ENCODE peak calls at places on chromosomes 16 and 17, in six cellular contexts. P is H1, H is GM12891, T is GM12878, L is K562, B is HepG2. X is an unnamed sample.

GRCh38 chr17:37476431-37477130 is 13.1 kb upstream of the DUSP14 start:
- DNase-seq in H (no peak), P (no peak), T (no peak), B (peak), L (no peak), X (no peak)

GRCh38 chr17:67528751-67529436 is 151.8 kb downstream of the PITPNC1 start:
- DNase-seq in B (peak), H (no peak), T (no peak), L (no peak), P (peak), X (no peak)

GRCh38 chr17:7932949-7933348 is 943 bp downstream of the CNTROB start:
- DNase-seq in B (peak), H (no peak), P (peak), L (peak), T (no peak), X (peak)

GRCh38 chr17:236641-237405 is 55.4 kb upstream of the DOC2B start:
- DNase-seq in H (no peak), B (no peak), L (no peak), P (peak), T (no peak), X (no peak)

GRCh38 chr17:83024205-83024971 is 55.0 kb upstream of the METRNL start:
- DNase-seq in L (no peak), P (no peak), H (no peak), B (no peak), T (no peak), X (no peak)

GRCh38 chr17:59830007-59830630 is 62.6 kb downstream of the TUBD1 start:
- DNase-seq in H (no peak), T (no peak), B (no peak), P (no peak), L (no peak), X (no peak)

GRCh38 chr17:48499248-48499647 is 31.6 kb downstream of the HOXB1 start:
- DNase-seq in H (no peak), L (no peak), P (no peak), T (no peak), B (no peak), X (no peak)

GRCh38 chr16:76768948-76769347 is 422.0 kb upstream of the MON1B start:
- DNase-seq in T (no peak), B (no peak), P (no peak), H (no peak), L (no peak), X (no peak)

GRCh38 chr16:59632266-59632855 is 898.2 kb upstream of the GOT2 start:
- DNase-seq in L (no peak), T (no peak), B (no peak), H (no peak), P (no peak), X (no peak)

GRCh38 chr16:30394603-30395154 is 541 bp upstream of the ZNF48 start:
- DNase-seq in L (no peak), B (no peak), H (no peak), P (no peak), T (no peak), X (no peak)

GRCh38 chr16:79519448-79519847 is 81.1 kb downstream of the MAF start:
- DNase-seq in T (no peak), H (no peak), L (no peak), B (no peak), P (no peak), X (no peak)

GRCh38 chr17:74493381-74493833 is 27.0 kb downstream of the CD300A start:
- DNase-seq in B (peak), T (peak), H (peak), P (peak), L (peak), X (peak)

GRCh38 chr17:48718781-48719641 is 3.3 kb downstream of the PRAC1 start:
- DNase-seq in B (no peak), L (no peak), H (no peak), T (no peak), P (peak), X (no peak)

GRCh38 chr17:79651266-79651665 is 40.4 kb upstream of the RBFOX3 start:
- DNase-seq in P (peak), H (no peak), L (no peak), B (no peak), T (no peak), X (no peak)

GRCh38 chr16:16086653-16087446 is 136.4 kb downstream of the ABCC6 start:
- DNase-seq in T (no peak), L (no peak), H (no peak), B (no peak), P (no peak), X (no peak)

GRCh38 chr16:88690341-88691128 is 4.2 kb upstream of the SNAI3 start:
- DNase-seq in L (no peak), P (no peak), H (no peak), B (no peak), T (no peak), X (no peak)

GRCh38 chr17:68288375-68288774 is 2.6 kb downstream of the SLC16A6 start:
- DNase-seq in P (no peak), B (no peak), L (no peak), H (peak), T (peak), X (peak)

GRCh38 chr16:79599837-79600635 is 501 bp downstream of the MAF start:
- DNase-seq in H (peak), B (no peak), P (peak), T (no peak), L (peak), X (no peak)

GRCh38 chr17:47615766-47616424 is 33.8 kb upstream of the KPNB1 start:
- DNase-seq in P (no peak), L (peak), B (peak), H (no peak), T (peak), X (no peak)

GRCh38 chr16:58025351-58026138 is at the start of gene MMP15:
- DNase-seq in L (peak), H (peak), T (no peak), B (peak), P (peak), X (peak)

GRCh38 chr17:78817123-78817522 is 23.5 kb downstream of the USP36 start:
- DNase-seq in L (no peak), P (no peak), T (no peak), H (no peak), B (no peak), X (no peak)

GRCh38 chr17:71959129-71959528 is 161.7 kb upstream of the SOX9 start:
- DNase-seq in B (peak), T (peak), P (no peak), L (no peak), H (no peak), X (no peak)

GRCh38 chr17:70947636-70948565 is 778.6 kb downstream of the KCNJ2 start:
- DNase-seq in P (no peak), T (no peak), H (no peak), B (no peak), L (no peak), X (no peak)

GRCh38 chr17:2721603-2722002 is 10.0 kb upstream of the CLUH start:
- DNase-seq in L (no peak), B (no peak), P (no peak), T (no peak), H (no peak), X (no peak)

GRCh38 chr17:80859004-80859941 is 132.4 kb upstream of the CHMP6 start:
- DNase-seq in L (no peak), T (no peak), B (no peak), P (no peak), H (no peak), X (no peak)

GRCh38 chr16:14462811-14463210 is 167.2 kb downstream of the PARN start:
- DNase-seq in B (no peak), T (no peak), H (no peak), L (no peak), P (no peak), X (no peak)

GRCh38 chr16:4694664-4695451 is 1.5 kb downstream of the NUDT16L1 start:
- DNase-seq in B (no peak), P (no peak), L (no peak), T (no peak), H (no peak), X (no peak)

GRCh38 chr17:33667052-33667509 is 374.0 kb upstream of the ASIC2 start:
- DNase-seq in B (no peak), T (peak), L (peak), H (no peak), P (no peak), X (peak)

GRCh38 chr17:52744179-52744578 is 585.7 kb upstream of the CA10 start:
- DNase-seq in H (no peak), B (no peak), L (no peak), P (no peak), T (no peak), X (no peak)

GRCh38 chr17:39517224-39517623 is 55.9 kb downstream of the CDK12 start:
- DNase-seq in T (no peak), B (no peak), P (no peak), H (no peak), L (no peak), X (no peak)

GRCh38 chr16:46573008-46573833 is 48.0 kb downstream of the SHCBP1 start:
- DNase-seq in P (no peak), T (no peak), L (peak), H (no peak), B (peak), X (no peak)

GRCh38 chr17:36697907-36698526 is 96.6 kb downstream of the MRM1 start:
- DNase-seq in T (no peak), P (no peak), B (no peak), H (no peak), L (peak), X (no peak)

GRCh38 chr16:21156767-21157467 is 1.6 kb upstream of the LDAF1 start:
- DNase-seq in B (peak), T (no peak), P (peak), H (peak), L (peak), X (peak)

DNA sequence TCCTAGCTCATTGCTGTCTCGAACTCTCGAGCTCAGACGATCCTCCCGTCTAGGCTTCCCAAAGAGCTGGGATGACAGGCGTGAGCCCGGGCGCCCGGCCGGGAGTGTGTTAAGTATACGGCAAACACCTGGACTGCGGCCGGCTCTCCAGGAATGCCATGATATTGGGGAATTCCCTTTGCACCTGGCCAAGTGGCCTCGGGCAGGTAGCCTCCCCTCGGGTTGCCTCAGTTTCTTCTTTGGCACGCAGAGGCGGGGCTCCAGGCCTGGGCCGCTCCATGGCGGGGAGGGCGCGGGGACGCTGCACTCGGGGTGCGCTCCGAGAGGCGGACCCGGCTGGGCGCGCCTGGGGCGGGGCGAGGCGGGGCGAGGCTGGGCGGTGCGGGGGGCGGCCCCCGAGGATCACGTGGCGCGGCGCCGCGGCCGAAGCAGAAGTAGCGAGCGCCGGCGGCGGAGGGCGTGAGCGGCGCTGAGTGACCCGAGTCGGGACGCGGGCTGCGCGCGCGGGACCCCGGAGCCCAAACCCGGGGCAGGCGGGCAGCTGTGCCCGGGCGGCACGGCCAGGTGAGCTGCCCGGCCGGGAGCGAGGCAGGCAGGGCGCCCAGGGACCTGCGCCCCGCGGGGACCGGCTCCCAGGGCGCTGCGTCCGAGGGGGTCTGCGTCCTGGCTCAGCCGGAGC is at the start of gene PLCG2:
- DNase-seq in L (peak), T (no peak), H (peak), B (no peak), P (peak), X (peak)
- TF ChIP-seq POLR2A in L (no peak), T (peak), H (peak), B (no peak), P (no peak), X (peak)

GRCh38 chr16:10927497-10928112 is 14.7 kb downstream of the DEXI start:
- DNase-seq in L (no peak), T (no peak), H (no peak), P (no peak), B (no peak), X (no peak)

GRCh38 chr16:10931133-10931532 is 11.1 kb downstream of the DEXI start:
- DNase-seq in B (no peak), P (no peak), L (no peak), H (no peak), T (no peak), X (no peak)

GRCh38 chr16:10931977-10932632 is 10.2 kb downstream of the DEXI start:
- DNase-seq in H (no peak), T (no peak), P (no peak), L (no peak), B (no peak), X (no peak)

GRCh38 chr16:10930755-10931093 is 11.5 kb downstream of the DEXI start:
- DNase-seq in P (no peak), T (no peak), L (no peak), H (no peak), B (no peak), X (no peak)

DNA sequence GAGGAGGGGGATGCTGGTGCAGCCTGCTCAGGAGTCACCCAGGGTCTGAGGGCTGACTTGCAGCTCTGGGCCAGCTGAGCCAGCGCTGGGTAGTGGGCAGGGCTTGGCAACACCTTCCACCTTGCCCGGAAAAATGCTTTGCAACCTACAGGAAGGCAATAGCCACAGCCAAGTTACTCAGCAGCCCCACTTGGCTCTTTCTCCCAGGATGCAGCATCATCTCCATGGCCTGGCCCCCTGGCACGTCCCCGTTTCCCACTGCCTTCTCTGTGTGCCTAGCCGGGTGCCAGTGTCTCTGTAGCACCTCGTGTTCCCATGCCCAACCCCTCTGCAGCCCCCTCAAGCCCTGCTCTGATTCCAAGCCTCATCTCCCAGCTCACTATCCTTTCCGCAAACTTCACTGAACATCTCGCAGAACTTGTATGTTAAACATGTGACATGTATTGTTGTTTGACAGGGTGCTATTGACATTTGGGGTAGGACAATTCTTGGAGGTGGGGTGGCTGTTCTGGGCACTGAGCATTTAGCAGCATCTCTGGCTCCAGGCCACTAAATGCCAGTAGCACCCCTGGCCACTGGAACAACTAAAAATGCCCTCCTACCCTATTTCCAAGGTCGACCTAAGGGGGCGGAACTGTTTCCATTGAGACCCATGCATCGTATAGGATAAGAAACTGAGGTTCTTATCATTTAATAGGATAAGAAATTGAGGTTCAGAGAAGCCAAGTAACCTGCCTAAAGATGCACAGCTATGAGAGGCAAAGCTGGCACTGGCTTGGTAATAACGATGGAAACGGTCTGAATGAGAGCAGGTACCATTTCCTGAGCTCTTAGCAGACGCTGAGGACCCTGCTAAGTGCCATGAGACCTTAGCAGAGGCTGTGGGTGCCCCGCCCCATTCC is 12.2 kb downstream of the DEXI start:
- DNase-seq in T (no peak), B (no peak), H (no peak), L (no peak), P (no peak), X (no peak)
- TF ChIP-seq POLR2AphosphoS5 in T (peak), B (no peak), H (peak), L (no peak), P (no peak), X (peak)

GRCh38 chr16:67927131-67927941 is 4.3 kb downstream of the CTRL start:
- DNase-seq in B (no peak), P (no peak), T (no peak), H (no peak), L (no peak), X (no peak)
- TF ChIP-seq TAF1 in B (no peak), P (no peak), T (no peak), H (no peak), L (no peak), X (no peak)

GRCh38 chr17:4739122-4740024 is at the start of the genes CXCL16 and ZMYND15:
- DNase-seq in T (no peak), B (no peak), P (peak), H (peak), L (peak), X (peak)
- TF ChIP-seq POLR2A in T (no peak), B (no peak), P (no peak), H (no peak), L (no peak), X (no peak)

DNA sequence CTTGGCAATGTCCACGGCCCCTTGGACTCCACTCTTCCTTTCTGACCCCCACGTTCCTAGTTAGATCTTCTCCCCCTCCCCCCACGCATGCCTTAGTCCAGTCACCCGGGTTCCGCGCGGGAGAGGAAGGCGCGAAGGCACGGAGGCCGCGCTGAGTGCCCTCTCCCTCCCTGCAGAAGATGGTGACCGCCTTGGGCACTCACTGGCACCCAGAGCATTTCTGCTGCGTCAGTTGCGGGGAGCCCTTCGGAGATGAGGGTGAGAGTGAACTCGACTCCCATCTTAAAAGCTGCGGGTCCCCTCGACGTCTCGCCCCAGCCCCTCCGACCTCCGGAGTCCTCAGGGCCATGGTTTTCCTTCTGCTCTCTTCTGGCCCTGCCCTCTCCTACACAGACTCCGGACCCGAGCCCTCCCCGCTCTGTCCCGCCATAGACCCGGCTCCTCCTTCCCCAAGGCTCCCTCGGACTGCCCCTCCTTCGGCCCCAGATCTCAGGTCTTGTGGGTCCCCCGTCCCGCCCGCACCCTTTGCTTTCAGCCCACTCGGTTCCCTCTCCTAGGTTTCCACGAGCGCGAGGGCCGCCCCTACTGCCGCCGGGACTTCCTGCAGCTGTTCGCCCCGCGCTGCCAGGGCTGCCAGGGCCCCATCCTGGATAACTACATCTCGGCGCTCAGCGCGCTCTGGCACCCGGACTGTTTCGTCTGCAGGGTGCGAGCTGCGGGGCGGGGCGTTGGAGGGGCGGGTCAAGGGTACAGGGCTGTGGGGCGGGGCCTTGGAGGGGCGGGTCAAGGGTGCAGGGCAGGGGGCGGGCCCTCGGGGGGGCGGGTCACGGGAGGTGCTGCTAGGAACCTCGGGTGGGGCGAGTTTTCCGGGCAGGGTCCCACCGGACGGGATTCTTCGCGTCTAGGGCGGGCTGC is 4.6 kb downstream of the TGFB1I1 start:
- DNase-seq in H (peak), L (peak), B (peak), P (peak), T (no peak), X (peak)
- TF ChIP-seq POLR2AphosphoS5 in H (no peak), L (peak), B (peak), P (peak), T (no peak), X (no peak)

GRCh38 chr17:62898239-62898864 is 67.7 kb upstream of the TANC2 start:
- DNase-seq in T (no peak), L (no peak), H (no peak), B (no peak), P (no peak), X (no peak)

GRCh38 chr17:62892870-62893338 is 73.1 kb upstream of the TANC2 start:
- DNase-seq in B (peak), L (no peak), H (no peak), T (no peak), P (no peak), X (no peak)

GRCh38 chr17:62895256-62895649 is 70.8 kb upstream of the TANC2 start:
- DNase-seq in P (no peak), L (no peak), B (no peak), H (no peak), T (no peak), X (no peak)

GRCh38 chr17:62897706-62898105 is 68.3 kb upstream of the TANC2 start:
- DNase-seq in B (no peak), L (no peak), T (no peak), H (no peak), P (no peak), X (no peak)

GRCh38 chr17:62895650-62896301 is 70.3 kb upstream of the TANC2 start:
- DNase-seq in P (no peak), L (no peak), T (no peak), H (no peak), B (no peak), X (no peak)
- TF ChIP-seq TAF1 in P (no peak), L (no peak), T (no peak), H (no peak), B (no peak), X (no peak)

DNA sequence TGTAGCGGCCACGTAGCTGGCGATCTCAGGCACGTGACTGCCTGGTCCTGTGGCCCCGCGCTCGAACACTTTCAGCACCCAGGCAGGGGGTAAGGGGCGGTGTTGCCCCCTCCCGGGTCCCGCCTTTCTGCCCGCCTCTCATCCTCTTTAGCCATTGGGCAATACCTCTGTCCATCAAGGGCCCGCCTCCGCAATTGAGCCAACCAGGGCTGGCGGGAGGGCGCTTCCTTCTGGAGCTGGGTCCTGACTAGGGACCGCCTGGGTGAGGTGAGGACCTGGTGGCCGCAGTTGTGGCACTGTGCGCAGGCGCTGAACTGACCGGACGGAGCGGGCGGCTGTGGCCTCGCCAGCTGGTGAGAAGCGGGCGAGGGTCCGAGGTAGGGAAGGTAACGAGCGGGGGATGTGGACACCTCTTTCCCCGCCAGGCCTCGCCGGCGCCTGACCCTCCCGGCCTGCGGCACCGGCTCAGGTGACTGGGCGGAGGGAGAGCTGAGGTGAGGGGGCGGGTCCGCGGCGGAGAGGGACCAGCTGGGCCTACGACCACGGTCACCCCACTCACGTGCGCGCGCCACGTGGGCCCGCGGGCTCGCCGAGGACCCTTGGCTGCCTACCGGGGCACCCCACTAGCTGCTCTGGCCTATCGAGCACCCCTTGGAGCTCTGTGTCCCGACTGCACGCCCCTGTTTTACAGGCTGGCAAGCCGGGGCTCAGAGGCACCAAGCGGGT is at the start of gene PDP2:
- DNase-seq in B (peak), H (peak), T (peak), L (peak), P (peak), X (peak)
- TF ChIP-seq POLR2A in B (peak), H (peak), T (peak), L (peak), P (peak), X (peak)

GRCh38 chr17:55722742-55723487 is at the start of gene TMEM100:
- DNase-seq in P (no peak), T (no peak), B (no peak), L (peak), H (no peak), X (no peak)
- TF ChIP-seq POLR2AphosphoS5 in P (no peak), T (no peak), B (no peak), L (no peak), H (no peak), X (no peak)

X was measured in GM12892.